ENCODE peak calls at places on chromosomes 4 and X, in seven cellular contexts. A is HFF-Myc, G is colonic mucosa, J is endothelial cell, L is heart left ventricle, U is spleen, X is psoas muscle. S is an unnamed sample.

GRCh38 chrX:120419465-120419864 is 49.6 kb downstream of the LAMP2 start:
- DNase-seq in U (peak), X (no peak), J (no peak), L (no peak), A (no peak), G (no peak), S (no peak)

GRCh38 chrX:45749375-45749774 is 548.7 kb upstream of the DIPK2B start:
- DNase-seq in G (no peak), A (no peak), U (no peak), J (no peak), L (no peak), X (no peak), S (no peak)

GRCh38 chr4:184647391-184648101 is 1.7 kb downstream of the CASP3 start:
- DNase-seq in L (no peak), A (no peak), G (no peak), X (no peak), U (no peak), J (no peak), S (no peak)

GRCh38 chr4:76601791-76602190 is 166.8 kb downstream of the SHROOM3 start:
- DNase-seq in L (no peak), A (no peak), U (no peak), J (peak), X (no peak), G (no peak), S (no peak)

GRCh38 chr4:113951263-113951662 is 28.2 kb downstream of the ARSJ start:
- DNase-seq in X (no peak), U (no peak), L (peak), G (peak), A (no peak), J (no peak), S (no peak)

GRCh38 chr4:95358320-95358889 is 190.4 kb downstream of the UNC5C start:
- DNase-seq in J (no peak), U (no peak), X (no peak), L (no peak), A (no peak), G (no peak), S (no peak)

GRCh38 chr4:15738877-15739276 is 36.0 kb downstream of the BST1 start:
- DNase-seq in X (no peak), A (no peak), L (no peak), J (no peak), G (no peak), U (no peak), S (no peak)

GRCh38 chrX:129654652-129655546 is at the start of gene APLN:
- DNase-seq in U (no peak), J (peak), G (peak), A (no peak), L (peak), X (peak), S (no peak)

GRCh38 chr4:103002551-103002950 is 17.0 kb downstream of the SLC9B1 start:
- DNase-seq in J (no peak), X (no peak), U (no peak), G (no peak), L (no peak), A (no peak), S (no peak)

GRCh38 chrX:87900320-87900908 is 382.8 kb downstream of the KLHL4 start:
- DNase-seq in J (no peak), U (no peak), L (no peak), X (no peak), G (no peak), A (no peak), S (no peak)

GRCh38 chrX:13128104-13128503 is 83.7 kb upstream of the FAM9C start:
- DNase-seq in L (no peak), U (no peak), A (no peak), G (no peak), X (no peak), J (no peak), S (no peak)

GRCh38 chr4:2647403-2648158 is 108.6 kb downstream of the TNIP2 start:
- DNase-seq in J (no peak), U (peak), L (no peak), A (peak), X (no peak), G (no peak), S (no peak)

GRCh38 chr4:160026720-160027119 is 923.8 kb downstream of the RAPGEF2 start:
- DNase-seq in X (no peak), U (no peak), G (no peak), L (no peak), J (no peak), A (no peak), S (no peak)

GRCh38 chr4:47484169-47484568 is 906 bp upstream of the ATP10D start:
- DNase-seq in J (no peak), L (no peak), U (no peak), A (no peak), G (no peak), X (no peak), S (no peak)

GRCh38 chrX:68261060-68261672 is 172.1 kb downstream of the OPHN1 start:
- DNase-seq in G (no peak), L (no peak), A (no peak), X (no peak), J (no peak), U (no peak), S (no peak)

GRCh38 chr4:73976716-73977115 is 5.1 kb downstream of the PF4 start:
- DNase-seq in X (no peak), L (no peak), J (no peak), U (no peak), A (no peak), G (no peak), S (no peak)

GRCh38 chrX:150408007-150408406 is 44.9 kb downstream of the MAMLD1 start:
- DNase-seq in L (no peak), U (no peak), G (no peak), A (no peak), J (no peak), X (no peak), S (no peak)

GRCh38 chr4:119026662-119027444 is 108.8 kb upstream of the MYOZ2 start:
- DNase-seq in A (no peak), U (no peak), J (no peak), G (no peak), X (peak), L (no peak), S (no peak)

GRCh38 chr4:125719987-125720386 is 405.2 kb downstream of the FAT4 start:
- DNase-seq in U (no peak), A (no peak), G (no peak), L (no peak), X (no peak), J (no peak), S (no peak)

GRCh38 chr4:133921280-133922195 is 280.1 kb downstream of the PABPC4L start:
- DNase-seq in J (no peak), G (no peak), L (no peak), A (no peak), X (no peak), U (no peak), S (no peak)

GRCh38 chrX:97846228-97846627 is 962.5 kb downstream of the RPA4 start:
- DNase-seq in J (no peak), U (no peak), A (no peak), L (no peak), G (no peak), X (peak), S (no peak)

GRCh38 chr4:69054578-69055200 is 41.6 kb upstream of the UGT2B7 start:
- DNase-seq in J (no peak), A (peak), G (no peak), L (no peak), X (no peak), U (no peak), S (no peak)

GRCh38 chr4:123554819-123555499 is 158.4 kb downstream of the SPRY1 start:
- DNase-seq in X (no peak), U (no peak), J (no peak), L (no peak), A (no peak), G (peak), S (no peak)

GRCh38 chrX:7706032-7706431 is 136.9 kb upstream of the VCX start:
- DNase-seq in X (no peak), G (no peak), L (no peak), J (no peak), A (no peak), U (no peak), S (no peak)

GRCh38 chr4:141459020-141459419 is 177.4 kb upstream of the IL15 start:
- DNase-seq in U (no peak), L (no peak), G (no peak), A (no peak), J (no peak), X (no peak), S (no peak)

GRCh38 chr4:183444953-183445543 is 612 bp downstream of the CDKN2AIP start:
- DNase-seq in A (no peak), J (peak), X (no peak), G (peak), L (peak), U (peak), S (peak)

GRCh38 chrX:154120567-154120966 is 23.1 kb upstream of the MECP2 start:
- DNase-seq in U (no peak), X (no peak), J (no peak), A (no peak), L (no peak), G (no peak), S (no peak)

GRCh38 chr4:127219247-127219646 is 413.5 kb upstream of the INTU start:
- DNase-seq in L (no peak), U (no peak), X (no peak), G (no peak), A (no peak), J (no peak), S (no peak)

GRCh38 chr4:56640907-56641493 is 40.1 kb downstream of the HOPX start:
- DNase-seq in U (no peak), J (no peak), G (no peak), X (no peak), L (no peak), A (no peak), S (no peak)

GRCh38 chr4:44145868-44146267 is 302.7 kb downstream of the KCTD8 start:
- DNase-seq in G (no peak), J (no peak), A (no peak), X (no peak), U (no peak), L (no peak), S (no peak)

GRCh38 chr4:80024335-80024734 is 48.7 kb downstream of the ANTXR2 start:
- DNase-seq in X (no peak), G (no peak), U (no peak), A (no peak), L (no peak), J (no peak), S (no peak)

GRCh38 chr4:184514121-184514988 is 40.0 kb upstream of the IRF2 start:
- DNase-seq in U (peak), G (peak), J (no peak), X (peak), A (peak), L (peak), S (peak)

GRCh38 chrX:67780694-67781109 is 236.9 kb downstream of the AR start:
- DNase-seq in G (peak), A (peak), U (no peak), J (no peak), L (peak), X (peak), S (peak)

GRCh38 chr4:1711906-1712215 is 258 bp downstream of the SLBP start:
- DNase-seq in A (no peak), G (no peak), L (no peak), J (no peak), X (no peak), U (no peak), S (no peak)

GRCh38 chr4:161419822-161420221 is 744.0 kb downstream of the FSTL5 start:
- DNase-seq in A (no peak), U (no peak), G (no peak), J (peak), L (no peak), X (no peak), S (no peak)
- TF ChIP-seq CTCF in A (peak), U (no peak), G (no peak), J (peak), L (no peak), X (no peak), S (no peak)

DNA sequence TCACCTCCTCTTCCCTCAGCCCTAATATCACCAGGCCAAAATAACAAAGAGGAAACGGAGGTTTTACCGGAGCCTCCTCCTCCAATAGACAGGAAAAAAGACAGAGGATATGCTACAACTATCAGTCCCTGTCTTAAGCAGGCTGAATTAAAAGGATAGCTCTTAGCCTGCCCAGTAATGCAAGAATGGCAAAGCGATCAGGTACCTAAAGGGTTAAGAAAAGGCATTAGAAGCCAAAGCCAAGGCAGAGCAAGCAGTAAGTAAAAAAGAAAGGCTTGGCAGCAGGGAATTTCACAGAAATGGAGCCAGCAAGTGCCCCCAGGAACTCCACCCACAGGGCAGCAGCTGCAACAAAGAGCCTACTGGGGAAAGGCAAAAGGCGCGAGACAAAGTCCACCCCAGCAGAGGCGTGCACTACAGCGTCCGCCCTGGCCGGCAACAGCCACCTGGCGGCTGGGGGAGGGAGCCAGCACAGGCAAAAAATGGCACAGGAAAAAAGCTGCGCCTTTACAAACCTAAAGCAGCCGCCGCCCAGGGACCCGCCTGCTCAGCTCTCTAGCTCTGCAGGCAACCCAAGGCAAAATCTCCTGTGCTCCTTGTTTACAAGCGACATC is 220.6 kb upstream of the ZC4H2 start:
- DNase-seq in X (no peak), L (no peak), G (peak), A (no peak), U (no peak), J (peak), S (no peak)
- TF ChIP-seq CTCF in X (no peak), L (no peak), G (peak), A (no peak), U (no peak), J (peak), S (no peak)

GRCh38 chr4:33065749-33066148 is 2345.6 kb downstream of the PCDH7 start:
- DNase-seq in J (no peak), G (no peak), A (no peak), L (no peak), U (no peak), X (no peak), S (no peak)

GRCh38 chr4:33062155-33062554 is 2342.0 kb downstream of the PCDH7 start:
- DNase-seq in L (no peak), X (no peak), J (no peak), A (no peak), U (no peak), G (no peak), S (no peak)

GRCh38 chr4:33063238-33063637 is 2343.1 kb downstream of the PCDH7 start:
- DNase-seq in G (no peak), L (no peak), U (no peak), A (peak), J (no peak), X (no peak), S (no peak)

GRCh38 chr4:33061727-33062126 is 2341.6 kb downstream of the PCDH7 start:
- DNase-seq in U (no peak), X (no peak), G (no peak), J (no peak), L (no peak), A (no peak), S (no peak)

GRCh38 chr4:33060873-33061542 is 2340.8 kb downstream of the PCDH7 start:
- DNase-seq in U (no peak), J (peak), A (peak), X (peak), G (peak), L (no peak), S (no peak)
- TF ChIP-seq CTCF in U (peak), J (peak), A (peak), X (peak), G (peak), L (peak), S (peak)

GRCh38 chrX:56766554-56767412 is 37.7 kb downstream of the NBDY start:
- DNase-seq in X (no peak), U (peak), L (no peak), A (no peak), G (peak), J (no peak), S (peak)
- TF ChIP-seq CTCF in X (no peak), U (no peak), L (no peak), A (no peak), G (no peak), J (no peak), S (no peak)

DNA sequence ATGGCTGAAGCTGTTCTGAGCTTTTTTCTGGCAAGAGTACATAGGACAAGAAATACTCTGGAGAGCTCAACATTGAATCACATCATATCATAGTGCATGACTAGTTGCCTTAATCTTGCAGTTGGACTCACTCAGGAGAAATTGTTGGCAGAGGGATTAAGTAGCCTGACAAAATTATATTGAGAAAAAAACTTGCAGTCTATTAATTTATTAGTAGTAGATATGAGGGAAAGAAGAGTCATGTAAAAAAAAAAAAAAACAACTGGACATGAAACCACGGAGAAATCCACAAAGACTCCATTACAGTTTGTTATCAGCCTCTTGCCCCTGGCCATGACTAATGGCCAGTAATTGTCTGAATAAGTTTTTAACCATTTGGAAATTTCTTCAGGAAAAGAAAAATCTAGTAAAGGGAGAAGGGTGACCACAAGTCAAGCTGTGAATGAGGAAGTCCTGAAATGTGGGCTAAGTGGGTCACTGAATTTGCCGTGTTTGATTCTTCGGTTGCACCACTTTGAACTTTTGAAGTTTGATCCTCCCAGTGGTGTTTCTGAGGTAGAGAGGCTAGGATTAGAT is 45.6 kb downstream of the FHL1 start:
- DNase-seq in U (no peak), J (no peak), L (no peak), X (no peak), G (no peak), A (no peak), S (no peak)
- TF ChIP-seq CTCF in U (no peak), J (no peak), L (no peak), X (no peak), G (no peak), A (no peak), S (no peak)

DNA sequence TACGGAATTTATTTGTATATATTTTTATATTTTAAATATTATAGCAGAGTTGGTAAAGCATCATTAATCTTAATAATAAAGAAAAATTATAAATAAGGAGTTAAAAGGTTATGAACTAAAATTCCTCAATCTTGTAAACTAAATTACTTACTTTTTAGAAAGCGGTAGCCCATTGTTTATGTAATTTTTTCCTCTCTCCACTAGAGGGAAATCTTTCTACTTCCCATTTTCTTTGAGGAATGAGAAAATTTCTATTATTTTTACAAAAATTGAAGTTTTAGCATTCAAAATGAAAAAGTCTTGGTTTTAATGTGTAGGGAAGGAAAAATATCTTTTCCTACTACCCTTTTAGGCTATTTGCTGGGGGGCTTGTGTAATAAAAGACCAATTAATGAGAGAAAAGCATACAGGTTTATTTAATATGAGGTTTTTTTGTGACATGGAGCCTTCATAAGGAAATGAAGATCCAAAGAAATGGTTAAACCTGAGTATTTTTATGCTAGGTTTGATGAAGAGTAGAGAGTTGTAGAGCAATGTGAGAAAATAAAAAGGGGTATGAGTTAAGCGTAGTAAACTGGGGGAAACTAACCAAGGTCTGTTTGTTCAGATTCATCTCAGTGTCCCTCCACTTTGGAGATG is 68.7 kb upstream of the ADAD1 start:
- DNase-seq in A (no peak), L (no peak), G (no peak), X (no peak), J (no peak), U (no peak), S (no peak)
- TF ChIP-seq CTCF in A (peak), L (peak), G (peak), X (peak), J (peak), U (peak), S (no peak)

GRCh38 chr4:18480928-18481327 is 459.4 kb upstream of the LCORL start:
- DNase-seq in G (no peak), X (no peak), J (no peak), A (no peak), L (no peak), U (no peak), S (no peak)
- TF ChIP-seq CTCF in G (no peak), X (no peak), J (no peak), A (no peak), L (no peak), U (no peak), S (no peak)

GRCh38 chr4:38785901-38786402 is 3.2 kb upstream of the TLR10 start:
- DNase-seq in U (no peak), G (no peak), A (no peak), L (no peak), J (no peak), X (no peak), S (no peak)
- TF ChIP-seq CTCF in U (no peak), G (no peak), A (no peak), L (no peak), J (no peak), X (no peak), S (no peak)

GRCh38 chrX:81957318-81957717 is 755.4 kb downstream of the SH3BGRL start:
- DNase-seq in J (no peak), A (no peak), G (no peak), L (no peak), U (no peak), X (no peak), S (no peak)
- TF ChIP-seq CTCF in J (no peak), A (no peak), G (no peak), L (no peak), U (no peak), X (no peak), S (no peak)

GRCh38 chr4:40608628-40609027 is 21.0 kb downstream of the RBM47 start:
- DNase-seq in J (no peak), L (no peak), X (no peak), A (no peak), U (no peak), G (no peak), S (no peak)

GRCh38 chr4:40613456-40613855 is 16.2 kb downstream of the RBM47 start:
- DNase-seq in U (no peak), X (no peak), J (no peak), L (no peak), A (no peak), G (no peak), S (no peak)

GRCh38 chr4:40617903-40618302 is 11.8 kb downstream of the RBM47 start:
- DNase-seq in A (no peak), L (no peak), U (no peak), J (no peak), G (no peak), X (no peak), S (no peak)

GRCh38 chr4:40612831-40613230 is 16.8 kb downstream of the RBM47 start:
- DNase-seq in X (no peak), A (no peak), G (no peak), U (no peak), L (no peak), J (no peak), S (no peak)

GRCh38 chr4:40614031-40614430 is 15.6 kb downstream of the RBM47 start:
- DNase-seq in U (no peak), A (no peak), G (no peak), X (no peak), J (no peak), L (no peak), S (no peak)
- TF ChIP-seq CTCF in U (no peak), A (no peak), G (no peak), X (no peak), J (no peak), L (no peak), S (no peak)